ENCODE peak calls at places on chromosomes 2 and 18, in nine cellular contexts. One of them, this sample, is unnamed.

GRCh38 chr2:40256649-40257048 is 195.2 kb downstream of the SLC8A1 start:
- DNase-seq in AML-193: no peak
- DNase-seq in NCI-H524: peak; percentile 25
- DNase-seq in mesothelial cell of epicardium: no peak
- DNase-seq in RPMI8226: peak; percentile 15
- DNase-seq in lung: no peak
- DNase-seq in activated T-cell treated with anti-CD3 and anti-CD28 coated beads, Interleukin-2, amount 50 U/mL, for 1 hour: no peak
- DNase-seq in tibial artery: no peak
- DNase-seq in fibroblast of pulmonary artery: peak; percentile 15
- DNase-seq in this sample: no peak

GRCh38 chr2:55518846-55519167 is 711 bp upstream of the CFAP36 start:
- DNase-seq in AML-193: no peak
- DNase-seq in activated T-cell treated with anti-CD3 and anti-CD28 coated beads, Interleukin-2, amount 50 U/mL, for 1 hour: no peak
- DNase-seq in RPMI8226: peak; percentile 17
- DNase-seq in lung: no peak
- DNase-seq in fibroblast of pulmonary artery: peak; percentile 6
- DNase-seq in NCI-H524: peak; percentile 6
- DNase-seq in mesothelial cell of epicardium: no peak
- DNase-seq in tibial artery: no peak
- DNase-seq in this sample: no peak

GRCh38 chr2:191228861-191229260 is 16.3 kb upstream of the MYO1B start:
- DNase-seq in tibial artery: no peak
- DNase-seq in lung: no peak
- DNase-seq in mesothelial cell of epicardium: no peak
- DNase-seq in activated T-cell treated with anti-CD3 and anti-CD28 coated beads, Interleukin-2, amount 50 U/mL, for 1 hour: no peak
- DNase-seq in fibroblast of pulmonary artery: no peak
- DNase-seq in RPMI8226: no peak
- DNase-seq in AML-193: no peak
- DNase-seq in NCI-H524: no peak
- DNase-seq in this sample: no peak

GRCh38 chr2:168300460-168300859 is 53.1 kb upstream of the STK39 start:
- DNase-seq in mesothelial cell of epicardium: no peak
- DNase-seq in tibial artery: no peak
- DNase-seq in lung: no peak
- DNase-seq in fibroblast of pulmonary artery: no peak
- DNase-seq in NCI-H524: no peak
- DNase-seq in RPMI8226: no peak
- DNase-seq in activated T-cell treated with anti-CD3 and anti-CD28 coated beads, Interleukin-2, amount 50 U/mL, for 1 hour: no peak
- DNase-seq in AML-193: no peak
- DNase-seq in this sample: no peak

GRCh38 chr18:63949068-63949737 is at the start of gene HMSD:
- DNase-seq in lung: peak; percentile 74
- DNase-seq in AML-193: no peak
- DNase-seq in fibroblast of pulmonary artery: no peak
- DNase-seq in activated T-cell treated with anti-CD3 and anti-CD28 coated beads, Interleukin-2, amount 50 U/mL, for 1 hour: peak; percentile 53
- DNase-seq in NCI-H524: peak; percentile 31
- DNase-seq in RPMI8226: peak; percentile 64
- DNase-seq in tibial artery: no peak
- DNase-seq in mesothelial cell of epicardium: peak; percentile 70
- DNase-seq in this sample: no peak

GRCh38 chr2:188975497-188976102 is 1.4 kb downstream of the COL3A1 start:
- DNase-seq in mesothelial cell of epicardium: no peak
- DNase-seq in NCI-H524: no peak
- DNase-seq in fibroblast of pulmonary artery: peak; percentile 98
- DNase-seq in lung: no peak
- DNase-seq in activated T-cell treated with anti-CD3 and anti-CD28 coated beads, Interleukin-2, amount 50 U/mL, for 1 hour: no peak
- DNase-seq in AML-193: no peak
- DNase-seq in tibial artery: peak; percentile 65
- DNase-seq in RPMI8226: no peak
- DNase-seq in this sample: no peak

GRCh38 chr2:127664065-127664894 is 11.1 kb downstream of the LIMS2 start:
- DNase-seq in lung: no peak
- DNase-seq in fibroblast of pulmonary artery: no peak
- DNase-seq in RPMI8226: no peak
- DNase-seq in tibial artery: peak; percentile 21
- DNase-seq in AML-193: no peak
- DNase-seq in activated T-cell treated with anti-CD3 and anti-CD28 coated beads, Interleukin-2, amount 50 U/mL, for 1 hour: no peak
- DNase-seq in NCI-H524: no peak
- DNase-seq in mesothelial cell of epicardium: no peak
- DNase-seq in this sample: no peak

GRCh38 chr18:702957-703659 is 9.3 kb downstream of the ENOSF1 start:
- DNase-seq in RPMI8226: no peak
- DNase-seq in tibial artery: no peak
- DNase-seq in AML-193: peak; percentile 65
- DNase-seq in lung: no peak
- DNase-seq in NCI-H524: no peak
- DNase-seq in fibroblast of pulmonary artery: peak; percentile 77
- DNase-seq in mesothelial cell of epicardium: peak; percentile 11
- DNase-seq in activated T-cell treated with anti-CD3 and anti-CD28 coated beads, Interleukin-2, amount 50 U/mL, for 1 hour: no peak
- DNase-seq in this sample: no peak

GRCh38 chr2:202035941-202036372 is 2.3 kb downstream of the FZD7 start:
- DNase-seq in mesothelial cell of epicardium: peak; percentile 43
- DNase-seq in RPMI8226: no peak
- DNase-seq in fibroblast of pulmonary artery: no peak
- DNase-seq in activated T-cell treated with anti-CD3 and anti-CD28 coated beads, Interleukin-2, amount 50 U/mL, for 1 hour: peak; percentile 18
- DNase-seq in tibial artery: peak; percentile 21
- DNase-seq in AML-193: no peak
- DNase-seq in NCI-H524: no peak
- DNase-seq in lung: no peak
- DNase-seq in this sample: no peak

GRCh38 chr18:62578980-62579511 is 56.2 kb downstream of the ZCCHC2 start:
- DNase-seq in RPMI8226: no peak
- DNase-seq in NCI-H524: no peak
- DNase-seq in fibroblast of pulmonary artery: no peak
- DNase-seq in mesothelial cell of epicardium: no peak
- DNase-seq in activated T-cell treated with anti-CD3 and anti-CD28 coated beads, Interleukin-2, amount 50 U/mL, for 1 hour: no peak
- DNase-seq in AML-193: no peak
- DNase-seq in tibial artery: no peak
- DNase-seq in lung: no peak
- DNase-seq in this sample: no peak

GRCh38 chr2:62054916-62055315 is 141.0 kb upstream of the B3GNT2 start:
- DNase-seq in NCI-H524: no peak
- DNase-seq in fibroblast of pulmonary artery: no peak
- DNase-seq in AML-193: no peak
- DNase-seq in mesothelial cell of epicardium: no peak
- DNase-seq in activated T-cell treated with anti-CD3 and anti-CD28 coated beads, Interleukin-2, amount 50 U/mL, for 1 hour: no peak
- DNase-seq in RPMI8226: no peak
- DNase-seq in lung: no peak
- DNase-seq in tibial artery: no peak
- DNase-seq in this sample: no peak

GRCh38 chr2:2492800-2493199 is 161.7 kb upstream of the MYT1L start:
- DNase-seq in AML-193: no peak
- DNase-seq in tibial artery: no peak
- DNase-seq in RPMI8226: no peak
- DNase-seq in fibroblast of pulmonary artery: no peak
- DNase-seq in lung: no peak
- DNase-seq in NCI-H524: no peak
- DNase-seq in activated T-cell treated with anti-CD3 and anti-CD28 coated beads, Interleukin-2, amount 50 U/mL, for 1 hour: no peak
- DNase-seq in mesothelial cell of epicardium: no peak
- DNase-seq in this sample: peak; percentile 80

GRCh38 chr2:6556755-6557154 is 309.0 kb downstream of the CMPK2 start:
- DNase-seq in fibroblast of pulmonary artery: peak; percentile 0
- DNase-seq in mesothelial cell of epicardium: no peak
- DNase-seq in NCI-H524: no peak
- DNase-seq in activated T-cell treated with anti-CD3 and anti-CD28 coated beads, Interleukin-2, amount 50 U/mL, for 1 hour: no peak
- DNase-seq in AML-193: no peak
- DNase-seq in RPMI8226: no peak
- DNase-seq in tibial artery: no peak
- DNase-seq in lung: no peak
- DNase-seq in this sample: no peak